ENCODE peak calls at places on chromosome 6, in six cellular contexts. W is H4, L is dermis microvascular lymphatic vessel endothelial cell, G is cerebellar cortex, B is AG08395, E is SW 1271. N is an unnamed sample.

GRCh38 chr6:52647199-52647598 is 23.7 kb upstream of the TMEM14A start:
- DNase-seq in L (no peak), B (peak), W (no peak), E (no peak), G (no peak), N (no peak)

GRCh38 chr6:110042670-110043296 is 64.7 kb downstream of the GPR6 start:
- DNase-seq in B (no peak), W (no peak), E (no peak), L (no peak), G (peak), N (no peak)

GRCh38 chr6:117605169-117605826 is 3.0 kb upstream of the GOPC start:
- DNase-seq in E (peak), W (peak), B (peak), G (peak), L (peak), N (peak)

GRCh38 chr6:132067286-132067685 is 116.1 kb upstream of the CCN2 start:
- DNase-seq in G (no peak), L (no peak), W (no peak), B (peak), E (no peak), N (peak)

GRCh38 chr6:148760568-148761531 is 14.0 kb downstream of the UST start:
- DNase-seq in E (no peak), W (peak), G (peak), B (peak), L (no peak), N (no peak)

GRCh38 chr6:22145823-22146379 is 150.9 kb downstream of the PRL start:
- DNase-seq in L (no peak), G (peak), E (peak), B (peak), W (peak), N (peak)

GRCh38 chr6:130054725-130055124 is 36.3 kb downstream of the L3MBTL3 start:
- DNase-seq in W (no peak), L (no peak), G (no peak), E (no peak), B (no peak), N (no peak)

GRCh38 chr6:134041093-134041492 is 11.3 kb downstream of the SLC2A12 start:
- DNase-seq in B (peak), L (no peak), G (no peak), W (peak), E (peak), N (no peak)

GRCh38 chr6:170184324-170184723 is 106.6 kb downstream of the DLL1 start:
- DNase-seq in L (no peak), W (no peak), G (no peak), E (no peak), B (no peak), N (no peak)

GRCh38 chr6:46453221-46453620 is 38.0 kb downstream of the RCAN2 start:
- DNase-seq in W (peak), L (no peak), E (no peak), G (peak), B (peak), N (no peak)

GRCh38 chr6:41375598-41376151 is 40.3 kb downstream of the NCR2 start:
- DNase-seq in E (no peak), W (no peak), G (no peak), B (no peak), L (no peak), N (no peak)

GRCh38 chr6:170057961-170058877 is 232.7 kb downstream of the DLL1 start:
- DNase-seq in L (no peak), E (no peak), W (no peak), G (no peak), B (no peak), N (no peak)

GRCh38 chr6:88780714-88781389 is 182.6 kb downstream of the RNGTT start:
- DNase-seq in W (peak), G (peak), L (peak), B (peak), E (peak), N (peak)

GRCh38 chr6:121686611-121687023 is 251.2 kb downstream of the GJA1 start:
- DNase-seq in L (no peak), G (no peak), B (no peak), W (no peak), E (no peak), N (no peak)

GRCh38 chr6:96478695-96479094 is 42.9 kb upstream of the UFL1 start:
- DNase-seq in L (no peak), B (no peak), W (no peak), E (no peak), G (no peak), N (no peak)

GRCh38 chr6:167769408-167770190 is 57.1 kb upstream of the AFDN start:
- DNase-seq in B (no peak), G (no peak), L (no peak), E (no peak), W (no peak), N (no peak)

GRCh38 chr6:40477246-40478126 is 109.7 kb downstream of the LRFN2 start:
- DNase-seq in W (peak), B (no peak), G (peak), E (no peak), L (no peak), N (no peak)

GRCh38 chr6:132456700-132457143 is 55.4 kb upstream of the MOXD1 start:
- DNase-seq in L (no peak), B (peak), E (no peak), W (no peak), G (no peak), N (no peak)

GRCh38 chr6:154247119-154247814 is 109.3 kb downstream of the IPCEF1 start:
- DNase-seq in E (no peak), L (peak), B (no peak), G (peak), W (peak), N (peak)

GRCh38 chr6:101117397-101118185 is 236.5 kb upstream of the ASCC3 start:
- DNase-seq in B (peak), L (no peak), W (peak), G (peak), E (no peak), N (no peak)

GRCh38 chr6:7155871-7156579 is 48.3 kb downstream of the RREB1 start:
- DNase-seq in W (no peak), L (no peak), B (no peak), E (no peak), G (no peak), N (no peak)

GRCh38 chr6:147099974-147100373 is 104.2 kb upstream of the STXBP5 start:
- DNase-seq in G (no peak), B (peak), W (no peak), E (no peak), L (peak), N (peak)

GRCh38 chr6:13038315-13039261 is 289.7 kb downstream of the TBC1D7 start:
- DNase-seq in W (no peak), E (no peak), L (no peak), B (no peak), G (no peak), N (peak)

GRCh38 chr6:47413752-47414516 is 63.7 kb upstream of the CD2AP start:
- DNase-seq in E (peak), B (peak), L (peak), W (peak), G (peak), N (peak)

GRCh38 chr6:155448823-155449789 is 6.5 kb downstream of the NOX3 start:
- DNase-seq in B (no peak), G (no peak), E (no peak), W (peak), L (peak), N (peak)

GRCh38 chr6:53436904-53437303 is 88.2 kb upstream of the ELOVL5 start:
- DNase-seq in W (no peak), L (no peak), B (no peak), G (no peak), E (no peak), N (no peak)

GRCh38 chr6:56949925-56950495 is 4.9 kb upstream of the BEND6 start:
- DNase-seq in B (no peak), W (no peak), E (no peak), L (no peak), G (no peak), N (peak)

GRCh38 chr6:118864330-118865166 is 29.4 kb upstream of the ASF1A start:
- DNase-seq in W (no peak), E (no peak), B (no peak), L (no peak), G (no peak), N (peak)

GRCh38 chr6:141123084-141123483 is 1009.6 kb upstream of the GJE1 start:
- DNase-seq in G (no peak), L (no peak), B (no peak), W (no peak), E (no peak), N (no peak)

GRCh38 chr6:150142657-150143501 is at the start of gene PPP1R14C:
- DNase-seq in B (peak), L (no peak), W (no peak), E (peak), G (peak), N (no peak)

GRCh38 chr6:617485-618100 is 39.3 kb downstream of the HUS1B start:
- DNase-seq in L (no peak), E (no peak), G (peak), B (no peak), W (peak), N (no peak)

GRCh38 chr6:72217626-72218025 is 331.3 kb downstream of the RIMS1 start:
- DNase-seq in L (no peak), W (no peak), G (peak), B (no peak), E (no peak), N (no peak)

GRCh38 chr6:165243801-165244200 is 65.6 kb downstream of the C6orf118 start:
- DNase-seq in E (no peak), G (no peak), B (no peak), W (no peak), L (no peak), N (no peak)

GRCh38 chr6:151101811-151102694 is 137.7 kb upstream of the AKAP12 start:
- DNase-seq in B (no peak), G (no peak), W (no peak), E (no peak), L (no peak), N (peak)

GRCh38 chr6:125037826-125038225 is 75.6 kb downstream of the RNF217 start:
- DNase-seq in G (no peak), W (no peak), B (no peak), E (no peak), L (no peak), N (no peak)